ENCODE peak calls at places on chromosomes 6 and 20, in eight cellular contexts. W is nephron progenitor cell; D is foreskin melanocyte; Y is heart left ventricle; A is ovary; I is HEK293T; L is heart right ventricle; U is activated T-helper 9 cell treated with anti-CD3 and anti-CD28 coated beads, Interleukin-2, amount 50 U/mL, for 16 hours. X is an unnamed sample.

GRCh38 chr20:62873280-62873679 is 11.7 kb upstream of the TCFL5 start:
- DNase-seq in W (no peak), D (no peak), Y (no peak), A (no peak), I (no peak), L (no peak), U (no peak), X (no peak)

GRCh38 chr6:46293641-46294316 is 123.0 kb upstream of the ENPP5 start:
- DNase-seq in W (no peak), D (no peak), Y (no peak), A (no peak), I (no peak), L (no peak), U (no peak), X (no peak)

GRCh38 chr6:9197726-9198125 is 762.4 kb upstream of the SLC35B3 start:
- DNase-seq in W (no peak), D (no peak), Y (no peak), A (no peak), I (no peak), L (no peak), U (no peak), X (no peak)

GRCh38 chr6:32298632-32299336 is 72.9 kb downstream of the TSBP1 start:
- DNase-seq in W (no peak), D (peak; percentile 40), Y (no peak), A (no peak), I (no peak), L (no peak), U (no peak), X (no peak)

GRCh38 chr6:32529697-32530429 is at the start of gene HLA-DRB5:
- DNase-seq in W (no peak), D (no peak), Y (peak; percentile 52), A (no peak), I (no peak), L (peak; percentile 73), U (no peak), X (no peak)

GRCh38 chr6:162442675-162443074 is 284.9 kb downstream of the PRKN start:
- DNase-seq in W (peak; percentile 34), D (no peak), Y (no peak), A (no peak), I (peak; percentile 58), L (no peak), U (no peak), X (no peak)

GRCh38 chr6:40582892-40583291 is 4.3 kb downstream of the LRFN2 start:
- DNase-seq in W (no peak), D (no peak), Y (no peak), A (no peak), I (no peak), L (no peak), U (no peak), X (no peak)

GRCh38 chr20:21516861-21517565 is 3.1 kb upstream of the NKX2-2 start:
- DNase-seq in W (no peak), D (no peak), Y (no peak), A (no peak), I (no peak), L (no peak), U (no peak), X (no peak)

GRCh38 chr6:190596-191395 is 101.5 kb upstream of the DUSP22 start:
- DNase-seq in W (peak; percentile 18), D (no peak), Y (no peak), A (no peak), I (no peak), L (no peak), U (no peak), X (no peak)

GRCh38 chr6:158570681-158570962 is 10.7 kb downstream of the TMEM181 start:
- DNase-seq in W (no peak), D (no peak), Y (no peak), A (no peak), I (no peak), L (no peak), U (no peak), X (no peak)

GRCh38 chr6:25175216-25175615 is 104.0 kb upstream of the CARMIL1 start:
- DNase-seq in W (no peak), D (no peak), Y (no peak), A (no peak), I (no peak), L (no peak), U (no peak), X (no peak)

GRCh38 chr20:23007462-23007861 is 27.6 kb upstream of the SSTR4 start:
- DNase-seq in W (no peak), D (no peak), Y (no peak), A (no peak), I (no peak), L (no peak), U (no peak), X (no peak)

GRCh38 chr6:157989541-157990289 is 8.1 kb downstream of the SYNJ2 start:
- DNase-seq in W (no peak), D (no peak), Y (peak; percentile 76), A (peak; percentile 83), I (no peak), L (peak; percentile 63), U (no peak), X (no peak)

GRCh38 chr20:37914672-37915433 is 11.9 kb downstream of the VSTM2L start:
- DNase-seq in W (peak; percentile 61), D (no peak), Y (no peak), A (no peak), I (peak; percentile 38), L (no peak), U (no peak), X (no peak)